ENCODE peak calls at places on chromosomes 13 and 19, in five cellular contexts. A, E, Q, U and D are unnamed samples.
A peak's percentile ranks its signal among the peaks of the same experiment; 100 is the strongest.

GRCh38 chr19:46019270-46019669 is 3.6 kb downstream of the PGLYRP1 start:
- DNase-seq in U (no peak), E (no peak), Q (no peak), A (peak; percentile 27), D (peak; percentile 28)

GRCh38 chr19:1252818-1253513 is 4.6 kb downstream of the MIDN start:
- DNase-seq in Q (peak; percentile 97), E (peak; percentile 95), U (peak; percentile 90), A (peak; percentile 97), D (peak; percentile 95)

GRCh38 chr13:48151766-48152165 is 56.9 kb upstream of the MED4 start:
- DNase-seq in Q (no peak), U (no peak), E (no peak), A (no peak), D (no peak)

GRCh38 chr13:43331676-43332075 is 308.3 kb downstream of the DNAJC15 start:
- DNase-seq in U (no peak), E (peak; percentile 20), Q (peak; percentile 10), A (no peak), D (no peak)

GRCh38 chr13:93859666-93860065 is 619.8 kb downstream of the DCT start:
- DNase-seq in A (no peak), E (no peak), U (no peak), Q (peak; percentile 90), D (no peak)

GRCh38 chr19:42081584-42082258 is 5.8 kb downstream of the ZNF574 start:
- DNase-seq in Q (peak; percentile 65), A (no peak), U (no peak), E (peak; percentile 58), D (no peak)

GRCh38 chr13:80529734-80530133 is 188.8 kb upstream of the SPRY2 start:
- DNase-seq in U (no peak), E (no peak), Q (no peak), A (no peak), D (no peak)

GRCh38 chr13:26881154-26881553 is 120.6 kb upstream of the GPR12 start:
- DNase-seq in E (no peak), Q (peak; percentile 47), U (no peak), A (no peak), D (no peak)

GRCh38 chr19:10981496-10981895 is 20.7 kb downstream of the SMARCA4 start:
- DNase-seq in E (no peak), Q (peak; percentile 73), A (no peak), U (no peak), D (no peak)

GRCh38 chr13:95129004-95129403 is 172.2 kb downstream of the ABCC4 start:
- DNase-seq in E (no peak), Q (no peak), U (no peak), A (no peak), D (no peak)

GRCh38 chr13:113776231-113777125 is 17.5 kb downstream of the TMEM255B start:
- DNase-seq in A (no peak), Q (no peak), E (no peak), U (no peak), D (no peak)

GRCh38 chr19:40607311-40607871 is 6.2 kb downstream of the LTBP4 start:
- DNase-seq in A (no peak), Q (no peak), U (peak; percentile 62), E (no peak), D (no peak)

GRCh38 chr19:1847684-1848398 is 442 bp downstream of the REXO1 start:
- DNase-seq in Q (peak; percentile 40), E (peak; percentile 87), A (no peak), U (no peak), D (no peak)

GRCh38 chr19:5959260-5960004 is 18.5 kb downstream of the RANBP3 start:
- DNase-seq in Q (no peak), A (peak; percentile 34), E (no peak), U (no peak), D (no peak)

GRCh38 chr13:109172099-109172498 is 542.7 kb downstream of the MYO16 start:
- DNase-seq in Q (no peak), E (no peak), U (no peak), A (no peak), D (no peak)

GRCh38 chr19:17234911-17235617 is 9.0 kb downstream of the OCEL1 start:
- DNase-seq in Q (peak; percentile 38), U (peak; percentile 74), A (peak; percentile 72), E (no peak), D (peak; percentile 57)

GRCh38 chr19:867301-867793 is 7.9 kb downstream of the CFD start:
- DNase-seq in U (no peak), E (no peak), Q (no peak), A (no peak), D (no peak)

GRCh38 chr13:29835280-29836061 is 14.9 kb downstream of the UBL3 start:
- DNase-seq in E (no peak), Q (no peak), U (no peak), A (no peak), D (no peak)

GRCh38 chr19:40465025-40465780 is at the start of gene BLVRB:
- DNase-seq in E (no peak), A (no peak), Q (peak; percentile 52), U (no peak), D (no peak)

GRCh38 chr19:42048992-42049391 is 21.0 kb downstream of the GRIK5 start:
- DNase-seq in E (no peak), Q (no peak), A (no peak), U (no peak), D (no peak)

GRCh38 chr13:48009298-48009697 is 8.2 kb upstream of the SUCLA2 start:
- DNase-seq in E (no peak), U (no peak), Q (peak; percentile 51), A (no peak), D (no peak)

GRCh38 chr19:20860339-20860738 is 62.7 kb upstream of the ZNF85 start:
- DNase-seq in A (no peak), U (no peak), Q (no peak), E (no peak), D (no peak)

GRCh38 chr19:20858218-20858617 is 64.8 kb upstream of the ZNF85 start:
- DNase-seq in E (no peak), U (no peak), Q (no peak), A (no peak), D (no peak)

GRCh38 chr19:20858861-20859260 is 64.2 kb upstream of the ZNF85 start:
- DNase-seq in E (no peak), Q (no peak), U (no peak), A (no peak), D (no peak)

GRCh38 chr19:20863176-20863575 is 59.9 kb upstream of the ZNF85 start:
- DNase-seq in E (no peak), A (peak; percentile 33), U (no peak), Q (no peak), D (no peak)
- H3K9me3 ChIP-seq in E (no peaks in the 10 kb centered on the region), A (peaks cover 9% of the 10 kb centered on the region), U (no peaks in the 10 kb centered on the region), Q (peaks cover 38% of the 10 kb centered on the region), D (peaks cover 92% of the 10 kb centered on the region)

GRCh38 chr19:57063070-57063469 is 56.7 kb upstream of the USP29 start:
- DNase-seq in E (no peak), Q (no peak), U (no peak), A (no peak), D (no peak)

GRCh38 chr19:57055956-57056355 is 63.8 kb upstream of the USP29 start:
- DNase-seq in A (no peak), U (no peak), E (no peak), Q (no peak), D (no peak)

GRCh38 chr19:57056972-57057371 is 62.8 kb upstream of the USP29 start:
- DNase-seq in U (peak; percentile 94), A (no peak), E (no peak), Q (peak; percentile 11), D (no peak)

GRCh38 chr19:57053401-57053800 is 66.4 kb upstream of the USP29 start:
- DNase-seq in Q (no peak), A (no peak), E (no peak), U (no peak), D (no peak)

GRCh38 chr19:57058871-57059270 is 60.9 kb upstream of the USP29 start:
- DNase-seq in Q (no peak), U (no peak), A (no peak), E (no peak), D (no peak)
- H3K9me3 ChIP-seq in Q (peaks cover 31% of the 10 kb centered on the region), U (no peaks in the 10 kb centered on the region), A (peaks cover 3% of the 10 kb centered on the region), E (no peaks in the 10 kb centered on the region), D (peaks cover 47% of the 10 kb centered on the region)

DNA sequence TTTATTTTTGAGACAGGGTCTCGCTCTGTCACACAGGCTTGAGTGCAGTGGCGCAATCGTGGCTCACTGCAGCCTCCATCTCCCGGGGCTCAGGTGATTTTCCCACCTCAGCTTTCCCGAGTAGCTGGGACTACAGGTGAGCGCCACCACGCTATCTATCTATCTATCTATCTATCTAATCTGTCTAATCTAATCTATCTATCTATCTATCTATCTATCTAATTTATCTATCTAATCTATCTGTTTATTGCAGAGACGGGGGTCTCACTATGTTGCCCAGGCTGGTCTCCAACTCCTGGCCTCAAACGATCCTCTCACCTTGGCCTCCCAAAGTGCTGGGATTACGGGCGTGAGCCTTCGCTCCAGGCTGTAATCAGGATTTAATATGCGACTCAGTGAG is 587 bp downstream of the ZNF613 start:
- DNase-seq in A (no peak), Q (no peak), U (no peak), E (no peak), D (no peak)
- H3K9me3 ChIP-seq in A (peaks cover 7% of the 10 kb centered on the region), Q (peaks cover 4% of the 10 kb centered on the region), U (no peaks in the 10 kb centered on the region), E (peaks cover 17% of the 10 kb centered on the region), D (no peaks in the 10 kb centered on the region)

GRCh38 chr19:9566729-9567128 is 17.6 kb downstream of the ZNF121 start:
- DNase-seq in A (no peak), Q (no peak), U (no peak), E (no peak), D (no peak)

GRCh38 chr19:9565900-9566705 is 18.2 kb downstream of the ZNF121 start:
- DNase-seq in A (no peak), U (no peak), Q (peak; percentile 7), E (no peak), D (no peak)

DNA sequence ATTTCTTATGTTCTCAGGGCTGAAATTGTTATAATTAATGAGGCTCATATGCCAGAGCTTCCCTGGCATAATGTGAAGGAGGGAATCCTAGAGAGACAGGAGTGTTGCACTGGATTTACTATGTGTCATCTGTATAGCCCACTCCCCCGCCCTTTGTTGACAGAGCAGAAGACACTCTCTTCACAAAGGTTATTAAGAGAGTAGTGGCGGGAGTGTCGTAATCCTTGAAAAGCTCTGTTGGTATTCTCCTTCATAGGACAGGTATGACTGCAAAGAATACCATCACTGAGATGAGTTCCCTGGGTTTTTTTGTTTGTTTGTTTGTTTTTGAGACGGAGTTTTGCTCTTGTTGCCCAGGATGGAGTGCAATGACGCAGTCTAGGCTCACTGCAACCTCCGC is 14.0 kb downstream of the ZNF121 start:
- DNase-seq in E (no peak), Q (no peak), A (no peak), U (no peak), D (no peak)
- H3K9me3 ChIP-seq in E (peaks cover 89% of the 10 kb centered on the region), Q (peaks cover 76% of the 10 kb centered on the region), A (peaks cover 38% of the 10 kb centered on the region), U (peaks cover 20% of the 10 kb centered on the region), D (peaks cover 16% of the 10 kb centered on the region)

GRCh38 chr19:53079313-53079924 is 23.8 kb downstream of the ZNF160 start:
- DNase-seq in E (no peak), A (no peak), Q (no peak), U (no peak), D (no peak)
- H3K9me3 ChIP-seq in E (peaks cover 13% of the 10 kb centered on the region), A (peaks cover 6% of the 10 kb centered on the region), Q (peaks cover 8% of the 10 kb centered on the region), U (no peaks in the 10 kb centered on the region), D (peaks cover 70% of the 10 kb centered on the region)

DNA sequence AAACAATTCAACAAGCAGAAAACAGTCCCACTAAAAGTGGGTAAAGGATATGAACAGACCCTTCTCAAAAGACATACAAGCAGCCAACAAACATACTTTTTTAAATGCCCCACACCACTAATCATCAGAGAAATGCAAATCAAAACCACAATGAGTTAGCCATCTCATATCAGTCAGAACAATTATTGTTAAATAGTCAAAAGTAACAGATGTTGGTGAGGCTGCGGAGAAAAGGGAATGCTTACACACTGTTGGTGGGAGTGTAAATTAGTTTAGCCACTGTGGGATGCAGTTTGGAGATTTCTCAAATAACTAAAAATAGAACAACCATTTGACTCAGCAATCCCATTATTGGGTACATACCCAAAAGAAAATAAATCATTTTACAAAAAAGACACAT is 8.7 kb downstream of the ZNF529 start:
- DNase-seq in A (no peak), Q (no peak), E (no peak), U (no peak), D (no peak)
- H3K9me3 ChIP-seq in A (peaks cover 18% of the 10 kb centered on the region), Q (peaks cover 46% of the 10 kb centered on the region), E (peaks cover 68% of the 10 kb centered on the region), U (peaks cover 3% of the 10 kb centered on the region), D (peaks cover 100% of the 10 kb centered on the region)